ENCODE peak calls at places on chromosomes 1 and 21, in four cellular contexts. L, T, J and X are unnamed samples.
A peak's percentile ranks its signal among the peaks of the same experiment; 100 is the strongest.

GRCh38 chr1:231926340-231926739 is 299.8 kb downstream of the DISC1 start:
- DNase-seq in J (no peak), L (no peak), T (no peak), X (no peak)

GRCh38 chr1:9890224-9890731 is 19.8 kb downstream of the CTNNBIP1 start:
- DNase-seq in T (no peak), L (peak; percentile 90), J (peak; percentile 64), X (peak; percentile 81)

GRCh38 chr1:179124866-179125265 is 43.0 kb downstream of the TOR3A start:
- DNase-seq in L (peak; percentile 56), J (no peak), T (no peak), X (no peak)

GRCh38 chr1:201264072-201264471 is 19.2 kb upstream of the PKP1 start:
- DNase-seq in L (no peak), T (no peak), J (peak; percentile 5), X (no peak)

GRCh38 chr1:25797939-25798338 is 2.1 kb upstream of the SELENON start:
- DNase-seq in T (no peak), L (no peak), J (peak; percentile 63), X (no peak)

GRCh38 chr21:33139084-33139483 is 69.1 kb downstream of the OLIG1 start:
- DNase-seq in L (no peak), J (no peak), T (no peak), X (no peak)

GRCh38 chr1:230312676-230313075 is 113.5 kb downstream of the PGBD5 start:
- DNase-seq in J (no peak), T (no peak), L (no peak), X (no peak)

GRCh38 chr1:147560756-147561472 is 19.6 kb downstream of the BCL9 start:
- DNase-seq in J (no peak), T (no peak), L (no peak), X (no peak)

GRCh38 chr21:33769057-33769456 is 126.8 kb downstream of the ITSN1 start:
- DNase-seq in T (no peak), J (no peak), L (no peak), X (no peak)

DNA sequence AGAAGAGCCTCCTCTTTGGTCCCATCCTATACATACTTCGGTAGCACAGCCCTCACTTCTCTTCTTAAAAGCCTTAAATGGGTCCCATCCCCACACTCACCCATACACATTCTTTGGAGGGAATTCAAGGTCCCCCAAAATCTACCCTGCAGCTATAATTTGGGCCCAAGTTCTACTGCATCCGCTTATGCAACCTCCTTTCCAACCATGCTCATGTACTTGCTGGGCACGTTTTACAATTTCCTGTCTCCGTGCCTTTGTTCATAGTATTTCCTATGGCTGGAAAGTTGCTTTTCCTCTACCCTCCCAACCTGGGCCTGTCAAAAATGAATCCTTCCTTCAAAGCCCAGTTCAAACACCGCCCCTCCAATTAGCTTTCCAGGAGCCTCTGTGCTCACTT is 99.7 kb downstream of the SLC45A1 start:
- DNase-seq in L (no peak), T (no peak), J (no peak), X (no peak)
- H3K27ac ChIP-seq in L (no peak overlapping the region), T (peak overlapping the region; percentile 50), J (peak overlapping the region; percentile 44), X (no peak overlapping the region)

DNA sequence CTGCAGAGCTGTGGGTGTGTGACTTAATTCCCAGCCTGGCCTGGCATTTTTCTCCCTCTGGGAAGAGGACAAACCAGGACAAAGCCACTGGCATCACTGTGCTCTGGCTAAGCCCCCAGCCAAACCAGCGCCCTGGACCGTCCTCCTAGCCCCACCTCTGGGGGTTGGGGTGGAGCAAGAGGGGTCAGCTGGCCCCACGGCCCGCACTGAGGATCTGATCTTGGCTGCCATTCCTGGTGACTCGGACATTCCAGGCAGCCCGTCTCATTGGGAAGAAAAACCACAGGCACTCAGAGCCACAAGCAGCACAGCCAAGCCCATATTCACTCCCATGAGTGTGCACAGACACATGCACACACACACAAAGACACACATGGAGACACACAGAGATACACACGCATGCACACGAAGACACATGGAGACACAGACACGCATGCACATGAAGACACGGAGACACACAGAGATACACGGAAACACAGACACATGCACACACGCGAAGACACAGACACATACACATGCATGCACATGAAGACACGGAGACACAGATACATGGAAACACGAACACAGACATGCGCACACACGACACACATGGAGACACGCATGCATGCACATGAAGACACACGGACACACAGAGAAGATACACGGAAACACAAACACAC is 2.3 kb upstream of the MXRA8 start:
- DNase-seq in L (peak; percentile 92), J (no peak), T (no peak), X (no peak)
- H3K27ac ChIP-seq in L (no peak overlapping the region), J (peak overlapping the region; percentile 30), T (peak overlapping the region; percentile 44), X (peak overlapping the region; percentile 34)

DNA sequence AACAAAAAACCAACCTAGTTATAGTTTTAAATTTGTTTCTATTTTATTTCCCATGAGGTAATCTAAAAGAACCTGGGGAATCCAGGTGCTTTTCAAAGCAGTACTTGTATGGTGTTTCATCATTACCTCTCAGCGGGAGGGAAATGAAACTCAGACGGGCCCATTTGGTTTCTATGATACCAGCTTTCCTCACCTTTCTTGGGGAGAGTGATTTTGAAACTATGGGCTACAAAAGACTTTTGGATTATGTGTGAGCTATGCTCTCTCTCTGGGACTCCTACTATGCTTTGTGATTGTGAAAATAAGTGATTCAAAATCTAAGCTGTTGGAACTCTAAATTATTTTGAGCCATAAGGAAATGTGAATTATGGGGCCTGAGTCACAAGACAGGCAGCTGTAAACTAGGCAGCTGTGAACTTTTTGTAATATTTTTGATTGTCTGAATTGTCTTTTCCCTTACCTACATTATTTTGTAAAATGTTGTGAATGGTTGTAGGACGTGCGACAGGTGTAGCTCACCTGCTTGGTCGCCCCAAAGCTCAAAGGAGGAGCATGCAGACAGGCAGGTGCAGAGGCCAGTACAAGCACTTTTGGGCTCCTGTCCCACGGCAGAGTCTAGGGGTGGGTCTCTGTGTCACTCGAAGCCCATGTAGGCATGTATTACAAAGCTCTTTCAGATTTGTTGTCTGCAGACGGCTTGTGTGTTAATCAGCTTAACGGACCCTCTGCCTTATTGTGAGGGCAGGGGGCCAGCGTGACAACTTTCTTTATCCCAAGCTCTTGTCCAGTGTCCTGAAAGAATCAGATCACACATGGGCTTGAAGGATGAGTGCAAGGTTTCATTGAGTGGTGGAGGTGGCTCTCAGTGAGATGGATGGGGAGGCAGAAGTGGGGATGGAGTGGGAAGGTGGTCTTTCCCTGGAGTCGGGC is 64.8 kb upstream of the BACH1 start:
- DNase-seq in L (no peak), T (no peak), J (no peak), X (no peak)
- H3K27ac ChIP-seq in L (no peak overlapping the region), T (no peak overlapping the region), J (no peak overlapping the region), X (peak overlapping the region; percentile 79)

DNA sequence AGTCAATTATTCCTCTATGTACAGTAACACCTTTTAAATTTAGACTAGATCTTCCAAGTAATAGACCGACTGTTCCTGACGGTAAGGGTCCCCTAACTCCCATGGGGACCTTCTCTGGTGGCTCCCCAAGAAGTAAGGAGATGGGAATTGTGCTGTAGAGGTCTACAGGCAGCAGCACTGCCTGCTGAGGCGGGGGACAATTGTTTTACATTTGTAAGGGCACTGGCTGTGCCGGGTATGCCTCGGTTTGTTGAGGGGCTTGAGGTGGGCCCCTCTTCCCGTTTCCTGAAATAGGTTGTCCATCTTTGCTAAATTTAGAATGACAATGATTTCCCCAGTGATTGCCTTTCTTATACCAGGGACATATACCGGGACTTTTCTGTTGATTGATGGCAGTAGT is 13.1 kb upstream of the L1TD1 start:
- DNase-seq in J (no peak), L (no peak), T (no peak), X (no peak)
- H3K27ac ChIP-seq in J (no peak overlapping the region), L (no peak overlapping the region), T (no peak overlapping the region), X (no peak overlapping the region)

DNA sequence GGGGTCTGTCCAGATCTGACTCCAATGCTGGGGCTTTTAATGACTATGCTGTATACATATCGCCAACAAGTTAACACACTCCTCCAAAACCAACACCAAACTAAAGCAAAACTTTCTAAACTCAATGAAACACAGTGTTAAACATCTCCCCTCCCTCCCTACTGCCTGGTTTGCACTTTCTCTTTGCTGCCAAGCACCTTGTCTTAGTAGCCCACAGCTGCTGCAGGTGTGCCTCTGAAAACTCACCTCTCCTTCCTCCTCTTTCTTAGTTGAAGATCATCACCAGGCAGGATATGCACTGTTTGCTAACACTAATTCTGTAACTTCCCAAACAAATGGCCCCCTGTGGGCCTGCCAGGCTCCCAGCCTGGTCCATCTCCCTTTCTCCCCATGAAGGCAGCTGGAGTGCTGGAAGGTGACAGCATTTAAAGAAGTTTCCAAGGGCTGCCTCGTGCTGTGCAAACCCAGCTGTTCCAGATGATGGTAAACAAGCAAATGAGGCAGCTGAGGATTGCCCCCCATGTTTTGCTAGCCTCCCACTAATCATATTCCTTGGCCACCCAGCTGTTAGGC is 213.7 kb downstream of the ASTN1 start:
- DNase-seq in T (no peak), J (no peak), L (no peak), X (no peak)
- H3K27ac ChIP-seq in T (no peak overlapping the region), J (no peak overlapping the region), L (no peak overlapping the region), X (no peak overlapping the region)

GRCh38 chr1:235923466-235924008 is 56.8 kb upstream of the LYST start:
- DNase-seq in L (peak; percentile 43), T (no peak), J (no peak), X (no peak)

GRCh38 chr1:235919127-235919796 is 52.6 kb upstream of the LYST start:
- DNase-seq in J (no peak), L (no peak), T (no peak), X (no peak)

GRCh38 chr1:235919797-235920475 is 53.2 kb upstream of the LYST start:
- DNase-seq in L (peak; percentile 59), J (no peak), T (no peak), X (peak; percentile 91)

GRCh38 chr1:235918481-235918880 is 51.8 kb upstream of the LYST start:
- DNase-seq in T (no peak), L (no peak), J (no peak), X (no peak)

GRCh38 chr1:235920596-235921375 is 54.1 kb upstream of the LYST start:
- DNase-seq in T (no peak), L (no peak), J (peak; percentile 47), X (no peak)
- H3K27ac ChIP-seq in T (peak overlapping the region; percentile 88), L (no peak overlapping the region), J (peak overlapping the region; percentile 34), X (peak overlapping the region; percentile 98)